ENCODE peak calls at places on chromosomes 2 and 18, in seven cellular contexts. R is fibroblast of the aortic adventitia; H is right cardiac atrium; A is EL; X is stimulated activated CD8-positive, alpha-beta memory T cell treated with anti-CD3 and anti-CD28 coated beads, Interleukin-15, amount 100 ng/mL, for 24 hours; F is mammary epithelial cell; C is vagina. S is an unnamed sample.

GRCh38 chr2:221502270-221502973 is 69.7 kb downstream of the EPHA4 start:
- DNase-seq in C (no peak), R (peak), A (peak), H (no peak), X (no peak), F (peak), S (peak)

GRCh38 chr18:46163941-46164499 is 59.8 kb downstream of the HAUS1 start:
- DNase-seq in R (no peak), C (no peak), A (no peak), H (no peak), X (no peak), F (no peak), S (no peak)

GRCh38 chr18:12520442-12520992 is 112.8 kb downstream of the PRELID3A start:
- DNase-seq in C (no peak), A (no peak), X (no peak), F (no peak), R (peak), H (no peak), S (peak)

GRCh38 chr2:3008551-3009498 is 368.8 kb downstream of the EIPR1 start:
- DNase-seq in F (no peak), H (no peak), A (no peak), C (no peak), R (no peak), X (no peak), S (no peak)

GRCh38 chr18:55983433-55983832 is 395.4 kb upstream of the TCF4 start:
- DNase-seq in F (peak), C (no peak), H (no peak), X (no peak), R (no peak), A (peak), S (no peak)

GRCh38 chr2:44895061-44895460 is 46.4 kb upstream of the SIX3 start:
- DNase-seq in H (no peak), C (no peak), X (no peak), A (no peak), F (no peak), R (peak), S (no peak)

GRCh38 chr18:63578357-63578958 is 8.7 kb upstream of the SERPINB13 start:
- DNase-seq in F (no peak), A (peak), H (no peak), X (no peak), C (no peak), R (peak), S (peak)

GRCh38 chr2:149080964-149081363 is 42.5 kb downstream of the LYPD6B start:
- DNase-seq in A (no peak), H (no peak), R (no peak), X (no peak), F (no peak), C (no peak), S (peak)

GRCh38 chr2:177254433-177255226 is 9.9 kb downstream of the NFE2L2 start:
- DNase-seq in X (no peak), A (peak), R (peak), C (no peak), F (no peak), H (peak), S (peak)

GRCh38 chr18:64017870-64018269 is 48.0 kb downstream of the SERPINB8 start:
- DNase-seq in X (no peak), C (no peak), F (peak), A (peak), H (no peak), R (peak), S (peak)

GRCh38 chr2:55169359-55169758 is 62.7 kb downstream of the CLHC1 start:
- DNase-seq in X (no peak), F (no peak), C (no peak), R (no peak), H (no peak), A (peak), S (no peak)

GRCh38 chr2:235776531-235776930 is 282.7 kb downstream of the AGAP1 start:
- DNase-seq in R (no peak), F (no peak), X (no peak), A (no peak), C (no peak), H (no peak), S (no peak)

GRCh38 chr2:40096360-40096759 is 317.3 kb upstream of the THUMPD2 start:
- DNase-seq in X (no peak), H (no peak), A (peak), F (no peak), R (peak), C (no peak), S (no peak)

GRCh38 chr18:29226201-29226600 is 1049.3 kb upstream of the CDH2 start:
- DNase-seq in A (no peak), C (no peak), X (no peak), F (peak), H (no peak), R (peak), S (no peak)

GRCh38 chr18:37403100-37403781 is 162.4 kb downstream of the CELF4 start:
- DNase-seq in A (peak), R (peak), H (no peak), X (no peak), C (no peak), F (peak), S (peak)

GRCh38 chr18:47725656-47726055 is 204.8 kb downstream of the SMAD2 start:
- DNase-seq in H (no peak), F (no peak), A (no peak), X (no peak), C (no peak), R (no peak), S (no peak)

GRCh38 chr2:202376460-202377307 is 557 bp downstream of the BMPR2 start:
- DNase-seq in A (peak), F (peak), R (peak), X (peak), C (no peak), H (peak), S (peak)

GRCh38 chr18:79631096-79631507 is 48.5 kb upstream of the CTDP1 start:
- DNase-seq in R (no peak), C (no peak), X (no peak), H (no peak), F (no peak), A (no peak), S (no peak)

GRCh38 chr2:229931241-229931640 is 8.9 kb downstream of the FBXO36 start:
- DNase-seq in X (no peak), R (no peak), F (no peak), H (no peak), C (no peak), A (no peak), S (no peak)

GRCh38 chr2:172293952-172294351 is 133.4 kb upstream of the ITGA6 start:
- DNase-seq in H (peak), R (peak), X (no peak), F (peak), A (no peak), C (no peak), S (peak)

GRCh38 chr2:101149241-101150192 is 1.7 kb downstream of the TBC1D8 start:
- DNase-seq in H (peak), X (no peak), A (no peak), F (peak), R (peak), C (no peak), S (peak)

GRCh38 chr18:54223568-54224241 is 764 bp downstream of the MBD2 start:
- DNase-seq in A (peak), F (peak), X (no peak), C (no peak), H (peak), R (peak), S (peak)

GRCh38 chr2:111519074-111519473 is 364.9 kb downstream of the ANAPC1 start:
- DNase-seq in A (no peak), R (no peak), X (no peak), H (no peak), F (no peak), C (no peak), S (no peak)

GRCh38 chr2:28435796-28436425 is 43.3 kb downstream of the FOSL2 start:
- DNase-seq in F (peak), H (no peak), X (no peak), A (no peak), R (no peak), C (no peak), S (no peak)

GRCh38 chr2:227204452-227204851 is 40.0 kb downstream of the COL4A3 start:
- DNase-seq in X (no peak), F (no peak), A (no peak), H (no peak), R (no peak), C (no peak), S (no peak)

GRCh38 chr2:145832681-145833080 is 1312.8 kb upstream of the ZEB2 start:
- DNase-seq in A (no peak), C (no peak), R (no peak), F (no peak), H (no peak), X (no peak), S (no peak)

GRCh38 chr18:23875966-23876365 is 138.6 kb upstream of the TTC39C start:
- DNase-seq in C (no peak), F (peak), X (no peak), H (no peak), R (no peak), A (no peak), S (no peak)

GRCh38 chr2:240338274-240338673 is 97.2 kb upstream of the GPC1 start:
- DNase-seq in C (no peak), H (no peak), R (no peak), X (no peak), A (no peak), F (no peak), S (no peak)

GRCh38 chr2:179963626-179964025 is 43.5 kb downstream of the CWC22 start:
- DNase-seq in X (no peak), H (no peak), F (peak), R (peak), A (peak), C (no peak), S (peak)

GRCh38 chr2:39133215-39133851 is 12.5 kb upstream of the SOS1 start:
- DNase-seq in C (no peak), X (no peak), A (no peak), F (no peak), H (no peak), R (no peak), S (no peak)

GRCh38 chr2:218889937-218890336 is 9.3 kb downstream of the WNT10A start:
- DNase-seq in C (no peak), X (no peak), A (no peak), H (no peak), R (no peak), F (no peak), S (no peak)

GRCh38 chr2:240339411-240340360 is 95.8 kb upstream of the GPC1 start:
- DNase-seq in A (no peak), R (no peak), X (no peak), H (no peak), C (no peak), F (no peak), S (no peak)

S was measured in mesenchymal stem cell.